ENCODE peak calls at places on chromosomes 16 and 17, in ten cellular contexts. One of them, this sample, is unnamed.

GRCh38 chr17:64506576-64507417 is at the start of gene CEP95:
- DNase-seq in ELF-1: peak
- DNase-seq in iris pigment epithelial cell: peak
- DNase-seq in germinal center: peak
- DNase-seq in naive thymus-derived CD8-positive, alpha-beta T cell: peak
- DNase-seq in T-helper 17 cell: peak
- DNase-seq in hypothalamus: peak
- DNase-seq in smooth muscle cell of the brain vasculature: peak
- DNase-seq in GM18507: peak
- DNase-seq in Ammon's horn: peak
- DNase-seq in this sample: peak

GRCh38 chr17:69448431-69449102 is 34.1 kb downstream of the MAP2K6 start:
- DNase-seq in germinal center: no peak
- DNase-seq in smooth muscle cell of the brain vasculature: no peak
- DNase-seq in Ammon's horn: peak
- DNase-seq in iris pigment epithelial cell: peak
- DNase-seq in ELF-1: peak
- DNase-seq in T-helper 17 cell: no peak
- DNase-seq in GM18507: no peak
- DNase-seq in hypothalamus: peak
- DNase-seq in naive thymus-derived CD8-positive, alpha-beta T cell: no peak
- DNase-seq in this sample: peak

GRCh38 chr17:77769762-77770161 is 188.7 kb upstream of the TNRC6C start:
- DNase-seq in smooth muscle cell of the brain vasculature: no peak
- DNase-seq in Ammon's horn: no peak
- DNase-seq in T-helper 17 cell: no peak
- DNase-seq in GM18507: no peak
- DNase-seq in naive thymus-derived CD8-positive, alpha-beta T cell: no peak
- DNase-seq in iris pigment epithelial cell: no peak
- DNase-seq in germinal center: no peak
- DNase-seq in ELF-1: peak
- DNase-seq in hypothalamus: no peak
- DNase-seq in this sample: no peak

GRCh38 chr17:82503728-82504308 is 15.7 kb upstream of the FOXK2 start:
- DNase-seq in ELF-1: no peak
- DNase-seq in naive thymus-derived CD8-positive, alpha-beta T cell: no peak
- DNase-seq in smooth muscle cell of the brain vasculature: no peak
- DNase-seq in T-helper 17 cell: no peak
- DNase-seq in iris pigment epithelial cell: no peak
- DNase-seq in germinal center: no peak
- DNase-seq in hypothalamus: no peak
- DNase-seq in GM18507: no peak
- DNase-seq in Ammon's horn: no peak
- DNase-seq in this sample: no peak

GRCh38 chr17:51636291-51636690 is 375.9 kb downstream of the UTP18 start:
- DNase-seq in smooth muscle cell of the brain vasculature: no peak
- DNase-seq in ELF-1: peak
- DNase-seq in T-helper 17 cell: no peak
- DNase-seq in iris pigment epithelial cell: no peak
- DNase-seq in naive thymus-derived CD8-positive, alpha-beta T cell: no peak
- DNase-seq in Ammon's horn: no peak
- DNase-seq in hypothalamus: no peak
- DNase-seq in germinal center: no peak
- DNase-seq in GM18507: no peak
- DNase-seq in this sample: no peak

GRCh38 chr16:73050115-73051099 is 2.5 kb upstream of the ZFHX3 start:
- DNase-seq in T-helper 17 cell: no peak
- DNase-seq in Ammon's horn: no peak
- DNase-seq in ELF-1: no peak
- DNase-seq in smooth muscle cell of the brain vasculature: no peak
- DNase-seq in iris pigment epithelial cell: no peak
- DNase-seq in naive thymus-derived CD8-positive, alpha-beta T cell: no peak
- DNase-seq in hypothalamus: no peak
- DNase-seq in GM18507: no peak
- DNase-seq in germinal center: no peak
- DNase-seq in this sample: no peak

GRCh38 chr17:74474043-74474792 is 7.8 kb downstream of the CD300A start:
- DNase-seq in smooth muscle cell of the brain vasculature: no peak
- DNase-seq in ELF-1: no peak
- DNase-seq in germinal center: no peak
- DNase-seq in T-helper 17 cell: no peak
- DNase-seq in hypothalamus: no peak
- DNase-seq in iris pigment epithelial cell: no peak
- DNase-seq in naive thymus-derived CD8-positive, alpha-beta T cell: peak
- DNase-seq in GM18507: no peak
- DNase-seq in Ammon's horn: no peak
- DNase-seq in this sample: peak

GRCh38 chr16:4414187-4414909 is 2.0 kb downstream of the CORO7 start:
- DNase-seq in T-helper 17 cell: peak
- DNase-seq in GM18507: peak
- DNase-seq in Ammon's horn: no peak
- DNase-seq in naive thymus-derived CD8-positive, alpha-beta T cell: peak
- DNase-seq in ELF-1: no peak
- DNase-seq in hypothalamus: no peak
- DNase-seq in iris pigment epithelial cell: no peak
- DNase-seq in smooth muscle cell of the brain vasculature: no peak
- DNase-seq in germinal center: peak
- DNase-seq in this sample: peak

GRCh38 chr17:44775136-44775837 is 16.5 kb downstream of the ADAM11 start:
- DNase-seq in T-helper 17 cell: peak
- DNase-seq in germinal center: no peak
- DNase-seq in ELF-1: peak
- DNase-seq in iris pigment epithelial cell: peak
- DNase-seq in smooth muscle cell of the brain vasculature: peak
- DNase-seq in naive thymus-derived CD8-positive, alpha-beta T cell: no peak
- DNase-seq in GM18507: peak
- DNase-seq in hypothalamus: peak
- DNase-seq in Ammon's horn: peak
- DNase-seq in this sample: peak

GRCh38 chr16:12682441-12682840 is 121.2 kb downstream of the CPPED1 start:
- DNase-seq in germinal center: no peak
- DNase-seq in hypothalamus: no peak
- DNase-seq in ELF-1: no peak
- DNase-seq in iris pigment epithelial cell: no peak
- DNase-seq in Ammon's horn: no peak
- DNase-seq in smooth muscle cell of the brain vasculature: no peak
- DNase-seq in T-helper 17 cell: no peak
- DNase-seq in naive thymus-derived CD8-positive, alpha-beta T cell: no peak
- DNase-seq in GM18507: no peak
- DNase-seq in this sample: no peak

GRCh38 chr16:79146-80054 is 1.4 kb downstream of the MPG start:
- DNase-seq in hypothalamus: no peak
- DNase-seq in iris pigment epithelial cell: peak
- DNase-seq in naive thymus-derived CD8-positive, alpha-beta T cell: no peak
- DNase-seq in germinal center: no peak
- DNase-seq in GM18507: no peak
- DNase-seq in Ammon's horn: no peak
- DNase-seq in T-helper 17 cell: no peak
- DNase-seq in ELF-1: no peak
- DNase-seq in smooth muscle cell of the brain vasculature: no peak
- DNase-seq in this sample: no peak

GRCh38 chr17:67922503-67922902 is 73.8 kb downstream of the C17orf58 start:
- DNase-seq in ELF-1: no peak
- DNase-seq in naive thymus-derived CD8-positive, alpha-beta T cell: no peak
- DNase-seq in smooth muscle cell of the brain vasculature: no peak
- DNase-seq in iris pigment epithelial cell: no peak
- DNase-seq in GM18507: no peak
- DNase-seq in T-helper 17 cell: no peak
- DNase-seq in germinal center: no peak
- DNase-seq in hypothalamus: no peak
- DNase-seq in Ammon's horn: peak
- DNase-seq in this sample: no peak

GRCh38 chr17:72422505-72423285 is 301.9 kb downstream of the SOX9 start:
- DNase-seq in naive thymus-derived CD8-positive, alpha-beta T cell: no peak
- DNase-seq in hypothalamus: peak
- DNase-seq in Ammon's horn: no peak
- DNase-seq in iris pigment epithelial cell: peak
- DNase-seq in smooth muscle cell of the brain vasculature: no peak
- DNase-seq in germinal center: peak
- DNase-seq in GM18507: peak
- DNase-seq in ELF-1: peak
- DNase-seq in T-helper 17 cell: peak
- DNase-seq in this sample: peak

GRCh38 chr16:49700928-49701685 is 154.8 kb downstream of the ZNF423 start:
- DNase-seq in germinal center: no peak
- DNase-seq in iris pigment epithelial cell: no peak
- DNase-seq in ELF-1: no peak
- DNase-seq in T-helper 17 cell: no peak
- DNase-seq in smooth muscle cell of the brain vasculature: no peak
- DNase-seq in naive thymus-derived CD8-positive, alpha-beta T cell: no peak
- DNase-seq in GM18507: no peak
- DNase-seq in Ammon's horn: no peak
- DNase-seq in hypothalamus: no peak
- DNase-seq in this sample: no peak

GRCh38 chr17:6110592-6110991 is 40.4 kb downstream of the WSCD1 start:
- DNase-seq in naive thymus-derived CD8-positive, alpha-beta T cell: no peak
- DNase-seq in GM18507: peak
- DNase-seq in T-helper 17 cell: no peak
- DNase-seq in ELF-1: no peak
- DNase-seq in smooth muscle cell of the brain vasculature: no peak
- DNase-seq in iris pigment epithelial cell: no peak
- DNase-seq in germinal center: no peak
- DNase-seq in Ammon's horn: no peak
- DNase-seq in hypothalamus: no peak
- DNase-seq in this sample: peak

GRCh38 chr17:416293-417206 is 63.9 kb upstream of the RPH3AL start:
- DNase-seq in T-helper 17 cell: peak
- DNase-seq in smooth muscle cell of the brain vasculature: no peak
- DNase-seq in naive thymus-derived CD8-positive, alpha-beta T cell: peak
- DNase-seq in germinal center: peak
- DNase-seq in Ammon's horn: no peak
- DNase-seq in ELF-1: no peak
- DNase-seq in GM18507: no peak
- DNase-seq in iris pigment epithelial cell: no peak
- DNase-seq in hypothalamus: no peak
- DNase-seq in this sample: peak

GRCh38 chr16:68490829-68491575 is 42.7 kb upstream of the SMPD3 start:
- DNase-seq in iris pigment epithelial cell: peak
- DNase-seq in hypothalamus: no peak
- DNase-seq in naive thymus-derived CD8-positive, alpha-beta T cell: no peak
- DNase-seq in T-helper 17 cell: no peak
- DNase-seq in germinal center: peak
- DNase-seq in GM18507: no peak
- DNase-seq in ELF-1: peak
- DNase-seq in smooth muscle cell of the brain vasculature: no peak
- DNase-seq in Ammon's horn: no peak
- DNase-seq in this sample: peak

GRCh38 chr16:66296591-66296990 is 69.9 kb upstream of the CDH5 start:
- DNase-seq in germinal center: no peak
- DNase-seq in iris pigment epithelial cell: no peak
- DNase-seq in naive thymus-derived CD8-positive, alpha-beta T cell: no peak
- DNase-seq in GM18507: no peak
- DNase-seq in smooth muscle cell of the brain vasculature: no peak
- DNase-seq in T-helper 17 cell: no peak
- DNase-seq in Ammon's horn: no peak
- DNase-seq in hypothalamus: no peak
- DNase-seq in ELF-1: no peak
- DNase-seq in this sample: no peak

GRCh38 chr17:82157046-82158035 is 55.3 kb downstream of the CCDC57 start:
- DNase-seq in naive thymus-derived CD8-positive, alpha-beta T cell: no peak
- DNase-seq in GM18507: no peak
- DNase-seq in smooth muscle cell of the brain vasculature: no peak
- DNase-seq in ELF-1: no peak
- DNase-seq in iris pigment epithelial cell: no peak
- DNase-seq in T-helper 17 cell: no peak
- DNase-seq in hypothalamus: no peak
- DNase-seq in Ammon's horn: no peak
- DNase-seq in germinal center: no peak
- DNase-seq in this sample: no peak

GRCh38 chr17:51391992-51392654 is 131.8 kb downstream of the UTP18 start:
- DNase-seq in GM18507: no peak
- DNase-seq in hypothalamus: no peak
- DNase-seq in smooth muscle cell of the brain vasculature: no peak
- DNase-seq in T-helper 17 cell: no peak
- DNase-seq in Ammon's horn: no peak
- DNase-seq in iris pigment epithelial cell: no peak
- DNase-seq in naive thymus-derived CD8-positive, alpha-beta T cell: no peak
- DNase-seq in ELF-1: peak
- DNase-seq in germinal center: no peak
- DNase-seq in this sample: no peak

GRCh38 chr16:1757714-1758461 is 13.5 kb downstream of the NME3 start:
- DNase-seq in smooth muscle cell of the brain vasculature: no peak
- DNase-seq in hypothalamus: no peak
- DNase-seq in GM18507: no peak
- DNase-seq in iris pigment epithelial cell: no peak
- DNase-seq in Ammon's horn: no peak
- DNase-seq in T-helper 17 cell: no peak
- DNase-seq in naive thymus-derived CD8-positive, alpha-beta T cell: no peak
- DNase-seq in ELF-1: no peak
- DNase-seq in germinal center: no peak
- DNase-seq in this sample: peak

GRCh38 chr16:80034948-80035700 is 434.6 kb upstream of the MAF start:
- DNase-seq in Ammon's horn: no peak
- DNase-seq in germinal center: no peak
- DNase-seq in iris pigment epithelial cell: peak
- DNase-seq in GM18507: no peak
- DNase-seq in hypothalamus: no peak
- DNase-seq in T-helper 17 cell: no peak
- DNase-seq in naive thymus-derived CD8-positive, alpha-beta T cell: no peak
- DNase-seq in ELF-1: no peak
- DNase-seq in smooth muscle cell of the brain vasculature: no peak
- DNase-seq in this sample: no peak

GRCh38 chr17:45131294-45131615 is 1.1 kb downstream of the PLCD3 start:
- DNase-seq in hypothalamus: no peak
- DNase-seq in iris pigment epithelial cell: no peak
- DNase-seq in Ammon's horn: no peak
- DNase-seq in germinal center: no peak
- DNase-seq in smooth muscle cell of the brain vasculature: no peak
- DNase-seq in T-helper 17 cell: no peak
- DNase-seq in GM18507: no peak
- DNase-seq in ELF-1: no peak
- DNase-seq in naive thymus-derived CD8-positive, alpha-beta T cell: no peak
- DNase-seq in this sample: no peak

GRCh38 chr17:7221281-7222092 is 1.7 kb downstream of the ACADVL start:
- DNase-seq in germinal center: no peak
- DNase-seq in T-helper 17 cell: no peak
- DNase-seq in naive thymus-derived CD8-positive, alpha-beta T cell: no peak
- DNase-seq in ELF-1: no peak
- DNase-seq in Ammon's horn: no peak
- DNase-seq in smooth muscle cell of the brain vasculature: no peak
- DNase-seq in GM18507: no peak
- DNase-seq in hypothalamus: no peak
- DNase-seq in iris pigment epithelial cell: no peak
- DNase-seq in this sample: no peak

GRCh38 chr17:65556014-65556909 is 5.2 kb downstream of the AXIN2 start:
- DNase-seq in hypothalamus: peak
- DNase-seq in iris pigment epithelial cell: peak
- DNase-seq in germinal center: peak
- DNase-seq in GM18507: peak
- DNase-seq in Ammon's horn: peak
- DNase-seq in T-helper 17 cell: peak
- DNase-seq in naive thymus-derived CD8-positive, alpha-beta T cell: peak
- DNase-seq in smooth muscle cell of the brain vasculature: peak
- DNase-seq in ELF-1: peak
- DNase-seq in this sample: peak

GRCh38 chr17:39306509-39307212 is 80.9 kb upstream of the STAC2 start:
- DNase-seq in ELF-1: no peak
- DNase-seq in naive thymus-derived CD8-positive, alpha-beta T cell: no peak
- DNase-seq in T-helper 17 cell: no peak
- DNase-seq in smooth muscle cell of the brain vasculature: no peak
- DNase-seq in hypothalamus: no peak
- DNase-seq in germinal center: peak
- DNase-seq in iris pigment epithelial cell: peak
- DNase-seq in Ammon's horn: no peak
- DNase-seq in GM18507: no peak
- DNase-seq in this sample: no peak

GRCh38 chr16:66483689-66484452 is 56.8 kb downstream of the BEAN1 start:
- DNase-seq in germinal center: peak
- DNase-seq in GM18507: peak
- DNase-seq in iris pigment epithelial cell: peak
- DNase-seq in hypothalamus: peak
- DNase-seq in smooth muscle cell of the brain vasculature: peak
- DNase-seq in ELF-1: peak
- DNase-seq in Ammon's horn: peak
- DNase-seq in naive thymus-derived CD8-positive, alpha-beta T cell: peak
- DNase-seq in T-helper 17 cell: peak
- DNase-seq in this sample: peak

GRCh38 chr17:61412860-61413653 is 13.4 kb downstream of the TBX2 start:
- DNase-seq in naive thymus-derived CD8-positive, alpha-beta T cell: no peak
- DNase-seq in germinal center: peak
- DNase-seq in iris pigment epithelial cell: no peak
- DNase-seq in ELF-1: peak
- DNase-seq in hypothalamus: no peak
- DNase-seq in GM18507: no peak
- DNase-seq in T-helper 17 cell: no peak
- DNase-seq in smooth muscle cell of the brain vasculature: no peak
- DNase-seq in Ammon's horn: peak
- DNase-seq in this sample: no peak